ENCODE peak calls at places on chromosomes 5 and 9, in six cellular contexts. J, Z, I, M, O and L are unnamed samples.

GRCh38 chr5:14400085-14400484 is 181.5 kb upstream of the OTULINL start:
- DNase-seq in J (no peak), Z (no peak), I (no peak), O (peak), M (no peak), L (no peak)

GRCh38 chr5:97839338-97840081 is 656.5 kb upstream of the RIOK2 start:
- DNase-seq in M (no peak), Z (no peak), J (no peak), I (no peak), O (peak), L (no peak)

GRCh38 chr5:15103864-15104263 is 232.3 kb upstream of the ANKH start:
- DNase-seq in Z (no peak), M (no peak), I (no peak), J (no peak), O (no peak), L (no peak)

GRCh38 chr5:148792649-148793048 is 33.8 kb upstream of the ADRB2 start:
- DNase-seq in Z (no peak), M (no peak), J (peak), O (no peak), I (no peak), L (no peak)

GRCh38 chr5:102271759-102272158 is 24.3 kb downstream of the SLCO4C1 start:
- DNase-seq in J (no peak), Z (no peak), O (no peak), M (no peak), I (no peak), L (no peak)

GRCh38 chr9:107243757-107244156 is 39.3 kb upstream of the RAD23B start:
- DNase-seq in I (no peak), O (peak), Z (no peak), M (peak), J (peak), L (no peak)

GRCh38 chr5:119365847-119366536 is 10.2 kb downstream of the TNFAIP8 start:
- DNase-seq in J (no peak), M (no peak), Z (no peak), O (no peak), I (no peak), L (no peak)

GRCh38 chr5:82796643-82797416 is 280.4 kb downstream of the TMEM167A start:
- DNase-seq in I (no peak), M (no peak), J (no peak), Z (no peak), O (no peak), L (no peak)

GRCh38 chr5:175494271-175495183 is 16.2 kb downstream of the SFXN1 start:
- DNase-seq in I (no peak), M (no peak), O (peak), J (no peak), Z (no peak), L (no peak)

GRCh38 chr9:28289732-28290131 is 716.5 kb upstream of the C9orf72 start:
- DNase-seq in M (peak), Z (no peak), J (no peak), I (no peak), O (no peak), L (no peak)

GRCh38 chr5:175547810-175548209 is 69.5 kb downstream of the SFXN1 start:
- DNase-seq in Z (no peak), O (no peak), I (no peak), J (no peak), M (no peak), L (no peak)

GRCh38 chr9:34652608-34653007 is 623 bp downstream of the IL11RA start:
- DNase-seq in I (no peak), O (no peak), M (no peak), Z (no peak), J (no peak), L (no peak)

GRCh38 chr5:81359108-81359507 is 34.8 kb downstream of the ACOT12 start:
- DNase-seq in M (no peak), I (no peak), J (no peak), Z (no peak), O (no peak), L (no peak)

GRCh38 chr5:173963107-173963506 is 25.9 kb upstream of the C5orf47 start:
- DNase-seq in Z (no peak), M (no peak), I (no peak), O (peak), J (no peak), L (no peak)

GRCh38 chr9:83199240-83199639 is 136.3 kb upstream of the RASEF start:
- DNase-seq in J (no peak), Z (no peak), M (no peak), I (no peak), O (peak), L (no peak)

GRCh38 chr5:120297621-120298020 is 166.5 kb upstream of the PRR16 start:
- DNase-seq in J (no peak), M (no peak), I (no peak), O (no peak), Z (no peak), L (no peak)

GRCh38 chr5:172454355-172455086 is at the start of gene SH3PXD2B:
- DNase-seq in O (no peak), Z (no peak), I (no peak), J (peak), M (no peak), L (peak)

GRCh38 chr5:146425023-146425422 is 22.1 kb upstream of the TCERG1 start:
- DNase-seq in O (no peak), Z (no peak), M (no peak), I (no peak), J (no peak), L (no peak)

GRCh38 chr9:135409286-135410200 is 70.0 kb upstream of the PPP1R26 start:
- DNase-seq in J (no peak), I (no peak), Z (no peak), O (no peak), M (no peak), L (no peak)

GRCh38 chr5:137442660-137443059 is 56.5 kb downstream of the SPOCK1 start:
- DNase-seq in M (no peak), O (no peak), Z (no peak), J (no peak), I (no peak), L (no peak)

GRCh38 chr5:177085985-177086917 is at the start of gene FGFR4:
- DNase-seq in O (peak), J (peak), M (no peak), Z (peak), I (no peak), L (peak)

GRCh38 chr9:134957945-134958227 is 40.2 kb upstream of the FCN1 start:
- DNase-seq in J (no peak), Z (no peak), I (no peak), M (no peak), O (no peak), L (no peak)

GRCh38 chr5:1652873-1653707 is 129.3 kb upstream of the LPCAT1 start:
- DNase-seq in Z (peak), I (no peak), O (no peak), M (no peak), J (peak), L (no peak)

GRCh38 chr5:128674837-128675446 is 136.9 kb upstream of the FBN2 start:
- DNase-seq in Z (peak), M (no peak), J (peak), O (peak), I (no peak), L (peak)

GRCh38 chr9:125495137-125496119 is 211.6 kb downstream of the MAPKAP1 start:
- DNase-seq in O (no peak), J (no peak), I (no peak), Z (no peak), M (no peak), L (no peak)

GRCh38 chr5:133235696-133236426 is 184.0 kb downstream of the HSPA4 start:
- DNase-seq in I (no peak), J (no peak), O (no peak), M (no peak), Z (no peak), L (no peak)

GRCh38 chr5:80216753-80217596 is 38.9 kb downstream of the SERINC5 start:
- DNase-seq in M (no peak), I (peak), O (no peak), J (peak), Z (no peak), L (no peak)

GRCh38 chr9:73137286-73137899 is 14.3 kb upstream of the ANXA1 start:
- DNase-seq in M (no peak), J (no peak), Z (no peak), I (no peak), O (no peak), L (no peak)

GRCh38 chr5:69492391-69493234 is at the start of gene OCLN:
- DNase-seq in I (no peak), J (peak), O (no peak), M (no peak), Z (no peak), L (peak)

GRCh38 chr5:170333161-170333909 is 35.8 kb upstream of the LCP2 start:
- DNase-seq in J (peak), O (no peak), Z (no peak), M (no peak), I (no peak), L (no peak)

GRCh38 chr9:124255222-124255621 is 2.5 kb upstream of the NEK6 start:
- DNase-seq in O (no peak), J (no peak), Z (no peak), M (no peak), I (no peak), L (no peak)

GRCh38 chr9:5554254-5554653 is 43.9 kb downstream of the PDCD1LG2 start:
- DNase-seq in M (no peak), J (no peak), Z (no peak), I (no peak), O (no peak), L (peak)

GRCh38 chr9:4750021-4750673 is 9.1 kb upstream of the AK3 start:
- DNase-seq in Z (peak), J (no peak), I (no peak), O (peak), M (no peak), L (peak)

GRCh38 chr9:292915-293314 is 78.2 kb downstream of the DOCK8 start:
- DNase-seq in O (no peak), I (no peak), Z (no peak), M (no peak), J (no peak), L (no peak)

GRCh38 chr9:135815433-135816178 is 91.7 kb downstream of the CAMSAP1 start:
- DNase-seq in J (peak), O (no peak), Z (no peak), M (no peak), I (no peak), L (no peak)

GRCh38 chr5:146041180-146041789 is 64.1 kb downstream of the PLAC8L1 start:
- DNase-seq in O (no peak), I (no peak), J (no peak), Z (no peak), M (no peak), L (no peak)

GRCh38 chr5:105630803-105631202 is 2039.9 kb downstream of the EFNA5 start:
- DNase-seq in O (no peak), I (no peak), Z (no peak), M (no peak), J (no peak), L (no peak)

GRCh38 chr5:111775224-111775623 is 18.2 kb upstream of the NREP start:
- DNase-seq in O (no peak), Z (no peak), J (no peak), I (no peak), M (no peak), L (no peak)

GRCh38 chr5:170748986-170749385 is 34.5 kb upstream of the GABRP start:
- DNase-seq in I (peak), Z (no peak), J (no peak), M (no peak), O (no peak), L (no peak)

GRCh38 chr5:150163035-150163434 is 3.5 kb upstream of the CDX1 start:
- DNase-seq in I (no peak), O (no peak), Z (no peak), M (no peak), J (no peak), L (no peak)

GRCh38 chr5:150162142-150162513 is 4.5 kb upstream of the CDX1 start:
- DNase-seq in Z (no peak), O (no peak), M (no peak), J (no peak), I (no peak), L (no peak)

GRCh38 chr5:150164640-150165039 is 1.9 kb upstream of the CDX1 start:
- DNase-seq in I (no peak), Z (no peak), M (no peak), O (no peak), J (no peak), L (no peak)

GRCh38 chr5:150164211-150164610 is 2.4 kb upstream of the CDX1 start:
- DNase-seq in Z (no peak), J (no peak), I (no peak), M (no peak), O (no peak), L (no peak)

GRCh38 chr5:150163547-150164059 is 3.0 kb upstream of the CDX1 start:
- DNase-seq in Z (no peak), I (peak), M (no peak), O (no peak), J (no peak), L (no peak)
- TF ChIP-seq CTCF in Z (no peak), I (peak), M (no peak), O (peak), J (no peak), L (no peak)

DNA sequence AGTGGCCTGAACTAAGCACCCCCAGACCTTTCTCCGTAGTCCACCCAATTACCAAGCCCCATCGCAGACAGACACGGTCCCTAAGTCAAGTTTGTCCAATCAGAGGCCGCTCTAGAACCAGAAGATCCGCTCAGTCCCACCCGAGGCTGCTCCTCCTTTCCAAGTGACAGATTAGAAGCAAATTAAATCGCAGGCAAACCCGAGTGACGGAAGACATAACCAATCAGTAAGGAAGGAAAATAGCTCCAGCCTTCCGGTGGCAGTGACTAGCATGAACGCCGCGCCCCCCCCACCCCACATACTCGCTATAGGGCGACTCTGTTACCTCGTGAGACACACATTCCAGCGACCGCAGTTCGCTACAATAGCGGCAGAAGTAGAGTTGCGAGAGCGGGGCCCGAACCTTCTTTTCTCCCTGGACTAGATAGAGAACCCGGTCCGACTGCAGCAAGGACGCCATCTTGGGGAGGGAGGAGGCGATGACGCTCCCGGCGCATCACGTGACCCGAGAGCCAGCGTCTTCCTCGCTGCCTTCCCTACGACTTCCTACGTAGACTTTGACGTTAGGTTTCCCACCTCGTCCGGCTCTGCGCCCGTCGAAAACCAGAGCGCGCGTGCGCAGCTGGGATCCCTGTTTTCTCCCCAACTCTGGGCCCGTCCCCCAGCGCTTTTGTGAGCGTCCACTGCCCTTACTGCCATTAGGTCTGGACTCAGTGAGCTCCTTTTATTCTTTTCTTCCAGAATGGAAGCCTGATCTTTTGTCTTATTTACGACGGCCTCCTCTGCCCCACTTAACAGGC is at the start of gene DCTN4:
- DNase-seq in I (peak), O (peak), Z (peak), J (peak), M (peak), L (peak)
- TF ChIP-seq CTCF in I (no peak), O (no peak), Z (no peak), J (no peak), M (no peak), L (no peak)

GRCh38 chr5:141330299-141331080 is at the start of gene PCDHGA1:
- DNase-seq in J (peak), M (no peak), I (no peak), Z (peak), O (peak), L (peak)
- TF ChIP-seq CTCF in J (no peak), M (peak), I (peak), Z (peak), O (peak), L (peak)

GRCh38 chr9:129567842-129568559 is 52.9 kb downstream of the C9orf50 start:
- DNase-seq in I (no peak), O (no peak), J (no peak), M (no peak), Z (no peak), L (no peak)
- TF ChIP-seq CTCF in I (no peak), O (peak), J (no peak), M (no peak), Z (no peak), L (no peak)

GRCh38 chr9:17081814-17082213 is 53.0 kb upstream of the CNTLN start:
- DNase-seq in J (no peak), M (no peak), O (no peak), I (no peak), Z (no peak), L (no peak)

GRCh38 chr9:17081351-17081750 is 53.5 kb upstream of the CNTLN start:
- DNase-seq in Z (no peak), J (no peak), O (no peak), I (no peak), M (no peak), L (no peak)

GRCh38 chr9:17082343-17082742 is 52.5 kb upstream of the CNTLN start:
- DNase-seq in J (no peak), Z (no peak), O (peak), I (no peak), M (no peak), L (no peak)
- TF ChIP-seq CTCF in J (no peak), Z (no peak), O (peak), I (peak), M (peak), L (no peak)

GRCh38 chr5:180792287-180792964 is 10.2 kb downstream of the MGAT1 start:
- DNase-seq in M (no peak), I (no peak), Z (no peak), O (no peak), J (no peak), L (no peak)

GRCh38 chr5:180790524-180790923 is 12.1 kb downstream of the MGAT1 start:
- DNase-seq in M (no peak), O (no peak), J (no peak), I (no peak), Z (no peak), L (no peak)

GRCh38 chr5:180787711-180788431 is 14.7 kb downstream of the MGAT1 start:
- DNase-seq in I (no peak), Z (no peak), J (peak), M (no peak), O (peak), L (no peak)

GRCh38 chr5:180791611-180792213 is 10.9 kb downstream of the MGAT1 start:
- DNase-seq in I (no peak), O (no peak), J (no peak), Z (no peak), M (no peak), L (no peak)

GRCh38 chr5:180790020-180790419 is 12.6 kb downstream of the MGAT1 start:
- DNase-seq in J (peak), Z (peak), I (no peak), M (no peak), O (no peak), L (no peak)
- TF ChIP-seq CTCF in J (peak), Z (peak), I (no peak), M (peak), O (peak), L (no peak)

GRCh38 chr9:115167175-115167574 is 49.2 kb upstream of the TNC start:
- DNase-seq in Z (no peak), J (no peak), M (peak), I (no peak), O (peak), L (no peak)
- TF ChIP-seq CTCF in Z (no peak), J (no peak), M (no peak), I (no peak), O (no peak), L (no peak)

GRCh38 chr9:97307091-97307490 is 368 bp upstream of the CCDC180 start:
- DNase-seq in J (peak), M (peak), I (peak), Z (no peak), O (peak), L (peak)
- TF ChIP-seq CTCF in J (no peak), M (peak), I (peak), Z (no peak), O (peak), L (no peak)

GRCh38 chr5:45042283-45042682 is 233.5 kb downstream of the MRPS30 start:
- DNase-seq in O (no peak), M (no peak), I (no peak), J (no peak), Z (no peak), L (no peak)

GRCh38 chr5:45037927-45038326 is 229.2 kb downstream of the MRPS30 start:
- DNase-seq in O (no peak), Z (no peak), J (no peak), M (no peak), I (no peak), L (no peak)

GRCh38 chr5:45035991-45036390 is 227.2 kb downstream of the MRPS30 start:
- DNase-seq in J (no peak), Z (no peak), M (no peak), O (no peak), I (no peak), L (no peak)

GRCh38 chr5:45038366-45038987 is 229.7 kb downstream of the MRPS30 start:
- DNase-seq in I (no peak), M (no peak), O (peak), Z (peak), J (no peak), L (peak)
- TF ChIP-seq CTCF in I (peak), M (peak), O (peak), Z (peak), J (peak), L (no peak)

DNA sequence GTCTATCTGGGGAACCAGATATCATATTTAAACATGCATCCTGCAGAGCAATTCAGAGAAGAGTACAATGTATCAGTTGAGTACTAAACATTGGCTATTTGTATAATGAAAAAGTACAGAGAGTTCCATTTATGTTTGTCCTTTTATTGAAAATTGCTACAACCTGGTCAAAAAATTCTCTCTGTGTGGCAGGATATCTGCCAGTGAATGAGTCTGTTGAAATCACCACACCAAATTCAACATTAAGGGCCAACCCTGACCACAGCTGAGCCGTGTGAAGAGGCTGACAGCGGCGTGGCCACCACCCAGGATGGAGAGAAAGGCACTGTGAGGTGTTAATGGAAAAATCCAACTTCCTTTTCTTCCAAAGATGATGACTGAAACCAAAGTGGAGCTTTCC is 422.7 kb upstream of the PIK3R1 start:
- DNase-seq in M (no peak), J (no peak), Z (no peak), O (no peak), I (peak), L (no peak)
- TF ChIP-seq CTCF in M (no peak), J (no peak), Z (no peak), O (no peak), I (no peak), L (no peak)